ENCODE peak calls at places on chromosomes 4 and X, in four cellular contexts. Y, M, K and L are unnamed samples. For H3K4me1, the result is how much of the 10 kb centered on the place peaks cover.

GRCh38 chr4:165627128-165627527 is 245.9 kb upstream of the TLL1 start:
- DNase-seq in K (no peak), M (no peak), Y (no peak), L (no peak)

GRCh38 chrX:40176256-40176978 is 78.7 kb upstream of the BCOR start:
- DNase-seq in M (peak), Y (peak), K (peak), L (no peak)

GRCh38 chr4:62517721-62518120 is 1317.6 kb downstream of the ADGRL3 start:
- DNase-seq in K (no peak), Y (no peak), M (no peak), L (no peak)

GRCh38 chrX:386239-386767 is 404 bp downstream of the PPP2R3B start:
- DNase-seq in K (no peak), Y (peak), M (peak), L (no peak)

GRCh38 chrX:48597353-48598264 is at the start of gene WDR13:
- DNase-seq in K (peak), M (peak), Y (peak), L (peak)

GRCh38 chr4:89196745-89197144 is 85.4 kb downstream of the TIGD2 start:
- DNase-seq in M (no peak), K (no peak), Y (peak), L (no peak)

GRCh38 chrX:1380672-1381233 is 11.2 kb downstream of the SLC25A6 start:
- DNase-seq in M (no peak), K (no peak), Y (no peak), L (no peak)

GRCh38 chr4:107913283-107913899 is 18.0 kb upstream of the CYP2U1 start:
- DNase-seq in Y (peak), K (no peak), M (peak), L (no peak)

GRCh38 chr4:158534727-158535126 is 13.0 kb downstream of the RXFP1 start:
- DNase-seq in K (no peak), M (no peak), Y (no peak), L (no peak)

GRCh38 chr4:86092684-86093083 is 267.2 kb downstream of the MAPK10 start:
- DNase-seq in Y (peak), K (no peak), M (no peak), L (no peak)

GRCh38 chr4:54882616-54883015 is 224.9 kb downstream of the KIT start:
- DNase-seq in M (no peak), Y (peak), K (no peak), L (no peak)

GRCh38 chr4:186058253-186058979 is 10.5 kb upstream of the TLR3 start:
- DNase-seq in Y (no peak), K (no peak), M (no peak), L (no peak)

GRCh38 chr4:109810580-109811387 is 4.8 kb upstream of the GAR1 start:
- DNase-seq in M (no peak), K (no peak), Y (no peak), L (no peak)

GRCh38 chr4:140935259-140935658 is 179.1 kb upstream of the TBC1D9 start:
- DNase-seq in K (no peak), Y (peak), M (peak), L (no peak)

GRCh38 chr4:176156656-176157055 is 38.7 kb downstream of the SPATA4 start:
- DNase-seq in K (no peak), Y (no peak), M (no peak), L (peak)

GRCh38 chr4:174324725-174325124 is 41.0 kb downstream of the CEP44 start:
- DNase-seq in M (no peak), K (no peak), Y (no peak), L (no peak)

GRCh38 chrX:137427061-137427778 is 138.7 kb upstream of the ZIC3 start:
- DNase-seq in Y (no peak), M (no peak), K (no peak), L (no peak)
- H3K4me3 ChIP-seq in Y (peak), M (no peak), K (peak), L (no peak)

GRCh38 chrX:25005034-25005381 is 10.8 kb downstream of the ARX start:
- DNase-seq in M (no peak), Y (no peak), K (no peak), L (no peak)
- H3K4me1 ChIP-seq in M (under half), Y (under half), K (under half), L (under half)

DNA sequence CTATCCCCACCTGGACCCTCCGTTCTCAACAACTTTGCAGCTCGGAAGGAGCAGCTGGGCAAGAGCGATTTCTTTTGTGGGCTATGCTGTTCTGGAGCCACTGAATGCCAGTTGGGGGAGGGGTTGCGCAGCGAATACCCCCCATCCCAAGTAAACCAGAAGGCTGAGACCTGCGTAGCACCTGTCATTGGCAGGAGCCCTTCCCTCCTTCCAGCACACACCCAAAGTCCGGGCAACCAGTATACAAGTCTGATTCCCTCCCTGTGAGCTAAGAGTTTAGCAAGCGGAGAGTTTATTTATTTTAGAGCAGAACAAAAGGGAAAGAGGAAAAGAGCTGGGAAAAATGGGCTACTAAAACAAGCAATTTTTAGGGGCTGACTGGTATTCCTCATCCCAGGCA is 544 bp downstream of the TMEM35A start:
- DNase-seq in K (no peak), Y (peak), M (no peak), L (peak)
- H3K4me3 ChIP-seq in K (no peak), Y (peak), M (no peak), L (no peak)

GRCh38 chr4:121376097-121376496 is 4.7 kb downstream of the QRFPR start:
- DNase-seq in M (no peak), Y (no peak), K (no peak), L (no peak)
- H3K4me1 ChIP-seq in M (under half), Y (under half), K (under half), L (under half)

DNA sequence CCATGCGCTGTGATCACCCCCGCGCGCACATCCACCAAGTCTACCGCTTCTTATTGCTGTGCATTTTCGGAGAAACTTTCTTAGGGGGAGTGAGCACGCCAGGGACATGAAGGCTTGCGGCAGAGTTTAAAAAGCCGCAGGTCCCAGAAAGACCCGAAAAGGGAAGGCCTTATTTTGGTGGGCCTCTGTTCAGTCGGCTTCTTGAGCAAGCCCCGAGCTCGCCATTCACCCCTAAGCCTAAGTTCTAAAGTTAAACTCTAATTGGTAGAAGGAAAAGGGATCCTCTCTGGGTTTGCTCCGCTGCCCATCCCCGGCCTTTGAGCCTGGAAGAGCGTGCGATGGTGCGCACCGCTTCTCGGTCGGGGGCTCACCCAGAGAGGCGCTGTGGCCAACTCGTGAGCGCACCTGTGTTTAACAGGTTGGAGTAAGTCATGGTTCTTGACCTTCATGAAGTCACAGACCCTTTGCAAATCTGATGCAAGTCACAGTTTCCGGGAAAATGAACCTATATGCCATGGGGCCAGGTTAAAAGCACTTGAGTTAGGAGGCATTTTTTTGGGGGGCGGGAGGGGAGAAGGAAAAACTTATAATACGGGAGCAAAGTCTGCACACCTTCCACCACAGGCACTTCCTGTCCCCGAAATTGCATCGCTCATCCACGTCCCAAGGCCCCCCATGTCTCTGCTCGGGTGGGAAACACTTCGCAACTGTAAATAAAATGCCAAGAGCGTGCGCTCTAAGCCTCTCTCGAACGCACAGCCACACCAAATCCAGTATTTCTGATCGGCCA is 1.9 kb downstream of the PHOX2B start:
- DNase-seq in K (no peak), Y (no peak), M (no peak), L (no peak)
- H3K4me3 ChIP-seq in K (no peak), Y (no peak), M (no peak), L (no peak)